ENCODE peak calls at places on chromosomes 13 and 19, in eight cellular contexts. G is HFFc6, O is OCI-LY7, R is AG10803, T is cardiac fibroblast, N is lower leg skin, P is cardiac muscle cell, J is AG09319. F is an unnamed sample.

GRCh38 chr13:42047561-42048322 is 706 bp upstream of the DGKH start:
- DNase-seq in G (peak; percentile 51), O (peak; percentile 22), R (peak; percentile 69), T (peak; percentile 77), N (peak; percentile 36), P (peak; percentile 57), J (no peak), F (peak; percentile 53)

GRCh38 chr19:52297601-52298358 is 811 bp downstream of the ZNF480 start:
- DNase-seq in G (no peak), O (no peak), R (no peak), T (no peak), N (no peak), P (peak; percentile 22), J (no peak), F (no peak)

GRCh38 chr13:112685856-112686255 is 4.0 kb upstream of the ATP11A start:
- DNase-seq in G (no peak), O (no peak), R (no peak), T (no peak), N (no peak), P (no peak), J (no peak), F (no peak)

GRCh38 chr13:111176421-111176820 is 61.3 kb downstream of the ARHGEF7 start:
- DNase-seq in G (no peak), O (no peak), R (no peak), T (no peak), N (no peak), P (no peak), J (no peak), F (no peak)

GRCh38 chr13:77919351-77920294 is 992 bp upstream of the EDNRB start:
- DNase-seq in G (no peak), O (no peak), R (no peak), T (peak; percentile 42), N (no peak), P (peak; percentile 69), J (no peak), F (peak; percentile 43)

GRCh38 chr13:19860884-19861655 is 2.4 kb downstream of the ZMYM5 start:
- DNase-seq in G (peak; percentile 73), O (peak; percentile 29), R (peak; percentile 66), T (peak; percentile 70), N (no peak), P (no peak), J (no peak), F (no peak)

GRCh38 chr13:50124536-50125305 is 109.5 kb downstream of the KCNRG start:
- DNase-seq in G (peak; percentile 22), O (peak; percentile 94), R (peak; percentile 46), T (peak; percentile 61), N (peak; percentile 96), P (peak; percentile 80), J (no peak), F (peak; percentile 65)

GRCh38 chr13:84821261-84821660 is 939.0 kb upstream of the SLITRK1 start:
- DNase-seq in G (peak; percentile 16), O (no peak), R (no peak), T (no peak), N (no peak), P (no peak), J (no peak), F (no peak)

GRCh38 chr13:81116461-81117282 is 775.7 kb upstream of the SPRY2 start:
- DNase-seq in G (no peak), O (no peak), R (no peak), T (no peak), N (no peak), P (no peak), J (no peak), F (no peak)

GRCh38 chr19:13463296-13463695 is 43.0 kb downstream of the CACNA1A start:
- DNase-seq in G (no peak), O (peak; percentile 19), R (peak; percentile 9), T (peak; percentile 15), N (no peak), P (peak; percentile 82), J (no peak), F (peak; percentile 61)

GRCh38 chr19:49690656-49691242 is at the start of gene CPT1C:
- DNase-seq in G (peak; percentile 77), O (no peak), R (peak; percentile 67), T (peak; percentile 69), N (peak; percentile 73), P (peak; percentile 84), J (peak; percentile 49), F (peak; percentile 79)

GRCh38 chr19:2276429-2276989 is 5.5 kb downstream of the PEAK3 start:
- DNase-seq in G (no peak), O (no peak), R (no peak), T (no peak), N (no peak), P (no peak), J (no peak), F (no peak)

GRCh38 chr13:44142540-44142867 is 231.1 kb upstream of the SERP2 start:
- DNase-seq in G (no peak), O (no peak), R (no peak), T (no peak), N (no peak), P (no peak), J (no peak), F (peak; percentile 8)

GRCh38 chr13:83221813-83222241 is 660.4 kb downstream of the SLITRK1 start:
- DNase-seq in G (peak; percentile 95), O (no peak), R (peak; percentile 74), T (peak; percentile 93), N (no peak), P (no peak), J (peak; percentile 30), F (no peak)

GRCh38 chr19:44192127-44192526 is 20.2 kb upstream of the ZNF227 start:
- DNase-seq in G (no peak), O (no peak), R (no peak), T (no peak), N (no peak), P (no peak), J (no peak), F (no peak)

GRCh38 chr19:1446713-1447564 is 3.0 kb upstream of the APC2 start:
- DNase-seq in G (no peak), O (no peak), R (no peak), T (no peak), N (no peak), P (peak; percentile 71), J (no peak), F (peak; percentile 55)

GRCh38 chr13:77896536-77896935 is 22.1 kb downstream of the EDNRB start:
- DNase-seq in G (no peak), O (no peak), R (peak; percentile 57), T (peak; percentile 99), N (peak; percentile 21), P (no peak), J (no peak), F (no peak)

GRCh38 chr19:16319466-16319865 is 5.2 kb upstream of the KLF2 start:
- DNase-seq in G (no peak), O (peak; percentile 30), R (peak; percentile 23), T (peak; percentile 76), N (no peak), P (no peak), J (no peak), F (no peak)

GRCh38 chr13:69856331-69856730 is 251.3 kb upstream of the ATXN8OS start:
- DNase-seq in G (no peak), O (no peak), R (no peak), T (no peak), N (no peak), P (peak; percentile 42), J (no peak), F (no peak)

GRCh38 chr19:42032428-42032827 is 37.6 kb downstream of the GRIK5 start:
- DNase-seq in G (no peak), O (no peak), R (no peak), T (no peak), N (no peak), P (no peak), J (no peak), F (no peak)

GRCh38 chr13:105316731-105317130 is 1218.7 kb downstream of the EFNB2 start:
- DNase-seq in G (no peak), O (no peak), R (no peak), T (no peak), N (no peak), P (peak; percentile 7), J (no peak), F (no peak)

GRCh38 chr19:4829001-4829712 is 2.4 kb downstream of the TICAM1 start:
- DNase-seq in G (no peak), O (peak; percentile 81), R (no peak), T (no peak), N (no peak), P (no peak), J (no peak), F (no peak)

GRCh38 chr19:4832776-4833175 is 1.3 kb upstream of the TICAM1 start:
- DNase-seq in G (no peak), O (no peak), R (no peak), T (no peak), N (no peak), P (no peak), J (no peak), F (no peak)

GRCh38 chr19:4830768-4831265 is 695 bp downstream of the TICAM1 start:
- DNase-seq in G (no peak), O (peak; percentile 32), R (no peak), T (no peak), N (no peak), P (no peak), J (no peak), F (no peak)

GRCh38 chr19:4830332-4830731 is 1.2 kb downstream of the TICAM1 start:
- DNase-seq in G (no peak), O (no peak), R (no peak), T (no peak), N (no peak), P (no peak), J (no peak), F (no peak)

GRCh38 chr19:4831351-4832340 is at the start of gene TICAM1:
- DNase-seq in G (peak; percentile 40), O (peak; percentile 70), R (peak; percentile 63), T (peak; percentile 77), N (peak; percentile 62), P (peak; percentile 32), J (no peak), F (peak; percentile 35)
- TF ChIP-seq CTCF in G (peak; percentile 30), O (peak; percentile 28), R (no peak), T (peak; percentile 3), N (no peak), P (no peak), J (no peak), F (no peak)

GRCh38 chr19:39935262-39935661 is 828 bp upstream of the FCGBP start:
- DNase-seq in G (no peak), O (no peak), R (no peak), T (no peak), N (no peak), P (no peak), J (no peak), F (no peak)
- TF ChIP-seq CTCF in G (no peak), O (no peak), R (no peak), T (no peak), N (no peak), P (no peak), J (no peak), F (no peak)

DNA sequence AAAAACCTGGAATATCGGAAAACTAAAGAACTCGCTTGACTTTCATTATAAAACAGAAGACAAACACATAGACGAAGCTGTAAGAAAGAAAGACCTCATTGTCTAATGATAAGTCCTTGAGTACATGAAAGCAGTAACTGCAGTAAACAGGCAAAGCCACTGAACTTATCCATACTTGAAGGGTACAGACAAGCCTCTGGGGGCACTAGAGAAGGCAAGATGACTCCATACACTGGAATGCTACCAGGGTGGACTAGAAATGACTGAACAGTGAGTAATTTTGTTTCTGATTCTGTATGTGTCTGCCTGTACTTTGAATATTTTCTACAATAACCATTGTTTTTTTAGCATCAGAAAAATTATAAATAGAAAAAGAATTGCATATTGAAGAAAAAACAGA is 507.9 kb downstream of the UQCRFS1 start:
- DNase-seq in G (peak; percentile 83), O (peak; percentile 9), R (peak; percentile 85), T (peak; percentile 95), N (no peak), P (peak; percentile 26), J (peak; percentile 27), F (no peak)
- TF ChIP-seq CTCF in G (peak; percentile 66), O (peak; percentile 50), R (peak; percentile 78), T (peak; percentile 67), N (no peak), P (peak; percentile 56), J (peak; percentile 49), F (no peak)

GRCh38 chr13:98897706-98898105 is 80.2 kb downstream of the DOCK9 start:
- DNase-seq in G (no peak), O (no peak), R (no peak), T (no peak), N (no peak), P (no peak), J (no peak), F (no peak)
- TF ChIP-seq CTCF in G (no peak), O (no peak), R (no peak), T (no peak), N (no peak), P (no peak), J (no peak), F (no peak)

F was measured in endothelial cell.